ENCODE peak calls at places on chromosomes 5 and 9, in five cellular contexts. A is head of caudate nucleus; Z is NCI-H82; S is central memory CD4-positive, alpha-beta T cell; F is T-helper 2 cell. U is an unnamed sample.

GRCh38 chr9:128884164-128884563 is 2.2 kb downstream of the LRRC8A start:
- DNase-seq in F (no peak), S (no peak), Z (no peak), A (no peak), U (no peak)

GRCh38 chr9:126411225-126411947 is 84.8 kb downstream of the MVB12B start:
- DNase-seq in A (peak), S (peak), Z (no peak), F (no peak), U (peak)

GRCh38 chr5:128121679-128122078 is 38.1 kb downstream of the SLC12A2 start:
- DNase-seq in A (no peak), S (no peak), F (no peak), Z (no peak), U (no peak)

GRCh38 chr9:81028504-81028903 is 660.8 kb downstream of the TLE1 start:
- DNase-seq in S (no peak), F (no peak), A (no peak), Z (no peak), U (no peak)

GRCh38 chr5:170752257-170753215 is 31.0 kb upstream of the GABRP start:
- DNase-seq in Z (no peak), F (no peak), S (no peak), A (no peak), U (no peak)

GRCh38 chr5:17897776-17898175 is 263.5 kb downstream of the TAF11L14 start:
- DNase-seq in Z (no peak), A (no peak), F (no peak), S (no peak), U (no peak)

GRCh38 chr9:6413365-6414263 is 615 bp downstream of the UHRF2 start:
- DNase-seq in F (peak), A (peak), S (peak), Z (peak), U (peak)

GRCh38 chr9:13627071-13627470 is 347.6 kb upstream of the MPDZ start:
- DNase-seq in A (no peak), F (no peak), S (no peak), Z (no peak), U (no peak)

GRCh38 chr9:4680178-4680535 is 788 bp downstream of the CDC37L1 start:
- DNase-seq in A (no peak), F (no peak), S (no peak), Z (no peak), U (no peak)

GRCh38 chr5:57210633-57211032 is 36.8 kb downstream of the GPBP1 start:
- DNase-seq in F (no peak), Z (no peak), A (no peak), S (no peak), U (no peak)

GRCh38 chr9:132411091-132411508 is 1.1 kb downstream of the CFAP77 start:
- DNase-seq in F (peak), S (peak), Z (peak), A (peak), U (peak)

GRCh38 chr5:757346-757930 is 27.1 kb downstream of the ZDHHC11B start:
- DNase-seq in A (peak), Z (no peak), F (no peak), S (no peak), U (no peak)

GRCh38 chr5:10797246-10797645 is 36.2 kb upstream of the DAP start:
- DNase-seq in Z (no peak), A (no peak), S (no peak), F (no peak), U (no peak)

GRCh38 chr9:16434522-16434921 is 435.9 kb downstream of the BNC2 start:
- DNase-seq in S (no peak), F (no peak), A (no peak), Z (peak), U (no peak)

GRCh38 chr9:95746408-95747165 is 128.9 kb upstream of the ERCC6L2 start:
- DNase-seq in F (no peak), Z (no peak), A (no peak), S (no peak), U (no peak)

GRCh38 chr5:139823757-139824355 is 28.2 kb downstream of the PSD2 start:
- DNase-seq in F (no peak), A (no peak), S (no peak), Z (no peak), U (no peak)

GRCh38 chr5:164253764-164254163 is 748.3 kb downstream of the MAT2B start:
- DNase-seq in S (no peak), Z (no peak), F (no peak), A (no peak), U (no peak)

GRCh38 chr9:15423328-15423985 is 781 bp downstream of the SNAPC3 start:
- DNase-seq in S (no peak), A (no peak), Z (peak), F (no peak), U (no peak)

GRCh38 chr9:124478014-124478753 is 27.9 kb downstream of the ADGRD2 start:
- DNase-seq in Z (no peak), A (no peak), F (no peak), S (no peak), U (no peak)

GRCh38 chr9:89806371-89807100 is 201.7 kb downstream of the GADD45G start:
- DNase-seq in A (no peak), S (no peak), F (no peak), Z (no peak), U (no peak)

GRCh38 chr9:89677696-89678393 is 73.0 kb downstream of the GADD45G start:
- DNase-seq in A (no peak), F (no peak), Z (peak), S (no peak), U (no peak)

GRCh38 chr9:133782157-133783130 is 44.3 kb upstream of the SARDH start:
- DNase-seq in A (peak), S (peak), Z (peak), F (peak), U (no peak)

U was measured in GM06990.